ENCODE peak calls at places on chromosomes 13 and 19, in six cellular contexts. J is astrocyte of the spinal cord, I is kidney, E is PC-3, K is GM20000, X is glutamatergic neuron. N is an unnamed sample.

GRCh38 chr19:35555301-35556005 is 8.0 kb downstream of the ATP4A start:
- DNase-seq in E (peak), K (peak), X (no peak), J (peak), I (peak), N (no peak)

GRCh38 chr19:52967772-52968171 is 5.1 kb upstream of the ZNF816 start:
- DNase-seq in E (no peak), J (no peak), X (no peak), K (no peak), I (no peak), N (no peak)

GRCh38 chr13:70613295-70613694 is 505.0 kb upstream of the KLHL1 start:
- DNase-seq in E (peak), K (no peak), X (no peak), I (no peak), J (no peak), N (no peak)

GRCh38 chr13:49681837-49682236 is 9.4 kb downstream of the EBPL start:
- DNase-seq in X (peak), K (no peak), J (peak), E (peak), I (no peak), N (no peak)

GRCh38 chr13:76887070-76887563 is 912 bp upstream of the KCTD12 start:
- DNase-seq in I (no peak), E (no peak), X (peak), J (no peak), K (no peak), N (no peak)

GRCh38 chr19:17078920-17079709 is 3.5 kb downstream of the MYO9B start:
- DNase-seq in X (no peak), E (no peak), J (peak), I (no peak), K (no peak), N (no peak)

GRCh38 chr13:110445183-110445582 is 116.3 kb downstream of the RAB20 start:
- DNase-seq in X (no peak), E (no peak), K (peak), I (no peak), J (peak), N (no peak)

GRCh38 chr13:100209857-100210580 is 121.1 kb downstream of the PCCA start:
- DNase-seq in K (no peak), E (peak), J (peak), X (no peak), I (no peak), N (no peak)

GRCh38 chr19:49363265-49364082 is at the start of gene DKKL1:
- DNase-seq in J (peak), E (peak), K (peak), I (peak), X (peak), N (peak)
- TF ChIP-seq CTCF in J (no peak), E (peak), K (no peak), I (no peak), X (no peak), N (peak)

DNA sequence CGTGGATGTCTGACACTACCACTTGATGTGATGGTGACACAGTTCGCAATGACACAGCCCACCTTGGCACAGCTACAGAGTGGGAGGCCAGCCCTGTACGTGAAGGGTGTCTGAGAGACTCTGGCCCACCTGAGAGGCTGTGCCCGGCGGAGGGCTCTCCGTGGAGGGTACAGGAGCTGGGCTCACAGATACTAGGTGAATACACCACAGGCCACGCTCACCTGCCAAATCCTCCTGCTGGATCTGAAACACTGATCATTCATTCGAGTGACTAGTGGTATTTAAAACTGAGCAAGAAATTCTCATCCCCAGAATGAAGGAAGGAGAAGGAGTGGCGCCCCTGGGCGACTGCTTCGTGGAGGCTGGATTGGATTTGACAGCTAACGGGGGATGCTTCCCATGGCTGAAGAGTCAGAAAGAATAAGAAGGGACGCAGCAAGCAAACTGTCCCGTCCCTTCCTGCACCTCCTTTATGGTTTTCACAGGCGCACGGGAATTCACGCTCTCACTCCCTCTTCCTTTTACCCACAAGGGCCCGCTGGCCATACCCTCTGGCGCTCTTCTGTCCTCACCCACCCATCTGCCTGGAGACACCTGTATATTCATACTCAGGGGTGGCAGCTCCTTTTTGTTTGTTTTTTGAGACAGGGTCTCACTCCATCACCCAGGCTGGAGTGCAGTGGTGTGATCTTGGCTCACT is 25.0 kb downstream of the CEBPG start:
- DNase-seq in I (no peak), X (no peak), E (no peak), J (no peak), K (no peak), N (no peak)
- TF ChIP-seq CTCF in I (no peak), X (peak), E (no peak), J (no peak), K (no peak), N (peak)

DNA sequence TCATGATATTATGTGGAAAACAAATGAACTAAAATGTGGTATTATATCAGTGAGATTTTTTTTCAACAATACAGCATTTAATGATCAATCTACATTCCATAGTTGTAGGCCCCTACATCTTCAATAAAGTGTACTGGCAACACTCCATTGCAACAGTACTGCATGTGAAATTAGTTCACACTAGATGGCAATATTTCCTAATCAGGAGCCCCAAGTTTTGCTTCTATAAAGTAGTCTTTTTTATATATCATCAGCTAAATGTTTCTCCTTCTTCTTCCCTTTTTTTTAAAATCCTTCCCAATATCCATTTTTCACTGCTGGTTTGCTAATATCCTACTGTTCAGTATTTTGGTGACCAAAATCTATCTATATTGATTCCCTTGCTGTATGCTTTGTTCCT is 528.3 kb upstream of the ATXN8OS start:
- DNase-seq in I (no peak), J (peak), K (peak), X (no peak), E (peak), N (no peak)
- TF ChIP-seq CTCF in I (no peak), J (no peak), K (no peak), X (no peak), E (peak), N (peak)

GRCh38 chr13:23086951-23087350 is 93.8 kb upstream of the SGCG start:
- DNase-seq in K (no peak), J (no peak), E (no peak), I (no peak), X (no peak), N (no peak)

GRCh38 chr13:23081901-23082300 is 98.9 kb upstream of the SGCG start:
- DNase-seq in E (no peak), J (no peak), X (no peak), I (no peak), K (no peak), N (no peak)

GRCh38 chr13:23087884-23088283 is 92.9 kb upstream of the SGCG start:
- DNase-seq in K (peak), I (no peak), E (peak), J (peak), X (peak), N (no peak)
- TF ChIP-seq CTCF in K (no peak), I (peak), E (peak), J (peak), X (peak), N (peak)

GRCh38 chr13:53204598-53204997 is 176.0 kb downstream of the OLFM4 start:
- DNase-seq in J (no peak), X (no peak), K (no peak), I (no peak), E (no peak), N (no peak)

GRCh38 chr13:53200498-53201453 is 172.2 kb downstream of the OLFM4 start:
- DNase-seq in X (peak), I (peak), E (no peak), J (no peak), K (peak), N (peak)

GRCh38 chr13:53201454-53202225 is 173.0 kb downstream of the OLFM4 start:
- DNase-seq in X (peak), K (no peak), I (peak), E (no peak), J (no peak), N (peak)

DNA sequence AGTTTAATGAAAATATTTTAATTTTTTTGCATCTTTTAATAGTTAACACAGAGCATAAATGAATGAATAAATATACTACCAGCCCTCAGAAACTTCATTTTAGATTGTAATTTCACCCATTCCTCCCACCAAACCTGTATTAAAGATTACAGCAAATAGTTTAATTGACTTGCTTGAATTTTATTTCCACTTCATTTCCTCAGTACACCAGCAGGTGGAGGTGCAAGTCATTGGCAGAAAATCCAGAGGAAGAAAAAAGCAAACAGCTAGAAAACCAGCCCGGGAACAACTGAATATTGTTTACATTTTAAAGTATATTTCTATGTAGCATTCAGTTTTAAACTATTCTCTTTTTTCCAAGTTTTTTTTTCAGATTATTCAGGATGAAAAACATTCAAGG is 177.8 kb downstream of the OLFM4 start:
- DNase-seq in E (peak), J (no peak), K (no peak), I (no peak), X (no peak), N (no peak)
- TF ChIP-seq CTCF in E (peak), J (peak), K (no peak), I (peak), X (peak), N (peak)

GRCh38 chr13:51066091-51066831 is 44.8 kb downstream of the C13orf42 start:
- DNase-seq in X (no peak), I (peak), J (peak), E (peak), K (no peak), N (no peak)
- TF ChIP-seq CTCF in X (no peak), I (no peak), J (no peak), E (no peak), K (no peak), N (no peak)